ENCODE peak calls at places on chromosome 1, in eight cellular contexts. Q is cardiac muscle cell, H is caudate nucleus, F is MM.1S, O is endothelial cell of umbilical vein, N is astrocyte, W is pancreas, K is PC-9. V is an unnamed sample.

GRCh38 chr1:158087320-158087927 is 93.3 kb upstream of the CD1D start:
- DNase-seq in K (peak), O (peak), F (peak), W (no peak), N (peak), Q (peak), H (no peak), V (peak)

GRCh38 chr1:6287431-6287886 is 26.6 kb upstream of the GPR153 start:
- DNase-seq in F (no peak), O (no peak), N (no peak), K (no peak), W (no peak), H (no peak), Q (no peak), V (no peak)

GRCh38 chr1:172789840-172790239 is 130.9 kb downstream of the FASLG start:
- DNase-seq in O (no peak), K (no peak), W (no peak), Q (no peak), N (no peak), F (peak), H (no peak), V (no peak)

GRCh38 chr1:177934927-177935326 is 34.9 kb downstream of the SEC16B start:
- DNase-seq in H (no peak), W (no peak), Q (peak), O (no peak), K (no peak), N (no peak), F (no peak), V (no peak)

GRCh38 chr1:66438062-66438970 is 95.6 kb upstream of the SGIP1 start:
- DNase-seq in N (no peak), Q (no peak), O (peak), H (no peak), K (no peak), F (peak), W (no peak), V (peak)

GRCh38 chr1:75083848-75084514 is 50.2 kb upstream of the LHX8 start:
- DNase-seq in Q (no peak), H (no peak), W (no peak), N (peak), O (no peak), K (no peak), F (no peak), V (no peak)

GRCh38 chr1:61680500-61680899 is 44.4 kb downstream of the TM2D1 start:
- DNase-seq in K (no peak), F (no peak), H (no peak), W (no peak), Q (no peak), N (peak), O (no peak), V (no peak)

GRCh38 chr1:157356611-157357010 is 195.7 kb downstream of the FCRL5 start:
- DNase-seq in H (no peak), W (no peak), Q (no peak), F (no peak), N (no peak), O (no peak), K (no peak), V (no peak)

GRCh38 chr1:38941527-38942019 is at the start of gene RHBDL2:
- DNase-seq in Q (no peak), N (peak), F (no peak), H (peak), W (peak), O (peak), K (peak), V (no peak)

GRCh38 chr1:13517193-13517812 is 3.5 kb upstream of the LRRC38 start:
- DNase-seq in F (no peak), H (peak), O (no peak), W (no peak), Q (peak), N (no peak), K (no peak), V (no peak)

GRCh38 chr1:7046314-7046713 is 261.1 kb downstream of the CAMTA1 start:
- DNase-seq in Q (peak), K (peak), N (peak), H (no peak), F (no peak), O (peak), W (no peak), V (peak)

GRCh38 chr1:22952694-22953391 is 19.8 kb downstream of the LACTBL1 start:
- DNase-seq in H (no peak), O (no peak), F (no peak), N (no peak), Q (no peak), W (no peak), K (no peak), V (no peak)

GRCh38 chr1:202297291-202297690 is 44.4 kb downstream of the UBE2T start:
- DNase-seq in W (no peak), H (no peak), O (no peak), F (no peak), N (no peak), Q (no peak), K (no peak), V (no peak)

GRCh38 chr1:15173863-15174614 is 20.5 kb downstream of the TMEM51 start:
- DNase-seq in F (peak), N (no peak), O (no peak), W (no peak), H (no peak), Q (no peak), K (no peak), V (no peak)

GRCh38 chr1:88490676-88491075 is 193.4 kb upstream of the PKN2 start:
- DNase-seq in K (no peak), Q (peak), H (no peak), W (no peak), N (no peak), F (no peak), O (no peak), V (no peak)

GRCh38 chr1:100629391-100629790 is 90.2 kb upstream of the VCAM1 start:
- DNase-seq in H (no peak), F (no peak), K (no peak), O (peak), N (no peak), Q (no peak), W (no peak), V (no peak)

GRCh38 chr1:61531725-61532124 is 193.2 kb downstream of the TM2D1 start:
- DNase-seq in H (no peak), K (no peak), W (no peak), F (no peak), O (no peak), Q (no peak), N (no peak), V (no peak)

DNA sequence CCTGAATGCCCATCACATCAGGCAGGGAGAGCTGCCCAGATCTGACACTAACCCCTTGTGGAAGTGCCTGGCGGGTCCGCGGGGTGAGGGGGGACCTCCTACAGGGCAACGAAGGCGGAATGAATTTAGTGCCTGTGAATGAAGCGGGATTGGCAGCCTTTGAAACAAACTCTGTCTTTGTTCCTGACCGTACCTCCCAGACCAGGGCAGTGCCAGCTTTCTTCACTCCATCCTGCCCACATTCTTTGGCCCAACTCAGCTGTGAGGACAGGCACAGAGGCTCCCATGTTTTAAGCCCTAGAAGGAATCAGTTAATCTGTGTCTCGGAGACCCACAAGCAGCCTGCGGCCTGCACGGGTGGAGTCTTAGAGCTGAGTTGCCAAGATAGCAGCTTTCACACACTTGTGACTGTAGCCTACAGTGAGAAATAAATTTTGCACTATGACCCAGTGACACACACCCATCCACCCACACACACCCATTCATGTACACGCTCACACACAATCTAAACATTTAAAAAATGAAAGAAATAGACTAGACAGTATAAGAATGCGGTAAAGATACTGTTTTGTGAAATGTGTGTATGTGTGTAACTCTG is 60.1 kb upstream of the USP24 start:
- DNase-seq in H (peak), F (no peak), Q (no peak), N (peak), K (no peak), O (no peak), W (no peak), V (peak)
- H3K27ac ChIP-seq in H (no peak), F (no peak), Q (no peak), N (peak), K (no peak), O (no peak), W (no peak), V (no peak)

DNA sequence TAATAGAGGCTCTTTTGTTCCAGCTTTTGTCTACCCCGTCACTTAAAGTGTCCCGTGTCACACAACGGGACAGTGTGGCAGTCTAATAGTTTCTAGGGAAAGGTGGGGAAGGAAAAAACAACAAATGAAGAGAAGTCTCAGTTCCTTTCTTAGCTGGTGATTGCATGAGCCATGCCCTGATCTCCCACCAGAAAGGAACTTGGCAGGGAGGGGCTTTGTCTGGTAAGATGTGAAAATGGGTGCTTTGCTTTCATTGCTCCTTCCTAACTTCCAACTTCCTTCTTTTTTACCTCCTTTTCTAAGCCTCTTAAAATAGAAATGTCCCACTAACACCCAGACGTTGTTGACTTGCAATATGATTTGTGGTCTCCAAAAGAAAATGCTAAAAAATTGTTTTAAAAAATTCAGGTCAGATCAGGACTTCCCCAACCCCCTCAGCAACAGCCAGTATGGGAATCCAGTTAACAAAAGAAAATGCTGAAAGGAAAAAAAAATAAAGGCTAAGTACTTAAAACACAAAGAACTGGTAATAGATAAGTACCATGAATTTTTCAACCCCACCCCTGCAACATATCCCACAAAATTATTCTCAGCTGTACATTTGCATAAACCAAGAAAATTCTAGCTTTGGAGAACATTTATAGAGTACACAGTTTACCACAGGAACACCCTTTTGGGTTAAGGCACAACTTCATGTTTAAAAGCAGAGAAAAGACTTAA is 106.3 kb downstream of the NIBAN1 start:
- DNase-seq in F (no peak), W (no peak), Q (no peak), N (no peak), O (no peak), K (no peak), H (no peak), V (no peak)
- H3K27ac ChIP-seq in F (no peak), W (no peak), Q (no peak), N (peak), O (no peak), K (no peak), H (no peak), V (no peak)

GRCh38 chr1:171644805-171645483 is 7.5 kb downstream of the MYOC start:
- DNase-seq in H (peak), N (peak), W (peak), O (peak), Q (peak), F (peak), K (peak), V (peak)
- H3K27ac ChIP-seq in H (no peak), N (no peak), W (no peak), O (no peak), Q (no peak), F (no peak), K (no peak), V (no peak)

GRCh38 chr1:246165826-246166709 is 341.0 kb downstream of the SMYD3 start:
- DNase-seq in N (no peak), W (no peak), K (no peak), Q (no peak), F (no peak), O (no peak), H (no peak), V (no peak)
- H3K27ac ChIP-seq in N (no peak), W (no peak), K (no peak), Q (no peak), F (no peak), O (no peak), H (no peak), V (no peak)

GRCh38 chr1:171221665-171222591 is 26.4 kb upstream of the FMO1 start:
- DNase-seq in F (no peak), O (no peak), H (no peak), Q (no peak), N (peak), W (no peak), K (no peak), V (peak)
- H3K27ac ChIP-seq in F (no peak), O (no peak), H (no peak), Q (no peak), N (peak), W (no peak), K (no peak), V (no peak)

GRCh38 chr1:44785501-44786137 is 2.4 kb downstream of the BEST4 start:
- DNase-seq in Q (no peak), O (no peak), N (no peak), H (no peak), F (no peak), W (no peak), K (no peak), V (no peak)
- H3K27ac ChIP-seq in Q (no peak), O (no peak), N (no peak), H (no peak), F (no peak), W (peak), K (no peak), V (no peak)